ENCODE peak calls at places on chromosomes 6 and 20, in six cellular contexts. M, P, Q, I, R and J are unnamed samples.

GRCh38 chr6:44650947-44651346 is 263.4 kb downstream of the CDC5L start:
- DNase-seq in I (no peak), R (no peak), P (no peak), Q (no peak), M (no peak), J (peak; percentile 91)

GRCh38 chr6:105898286-105898685 is 187.8 kb upstream of the PRDM1 start:
- DNase-seq in R (no peak), P (no peak), M (no peak), Q (no peak), I (peak; percentile 53), J (no peak)

GRCh38 chr6:108945686-108946158 is 97.5 kb downstream of the ARMC2 start:
- DNase-seq in Q (no peak), I (no peak), R (no peak), P (no peak), M (no peak), J (peak; percentile 63)

GRCh38 chr6:125549202-125549884 is 200.1 kb upstream of the HEY2 start:
- DNase-seq in M (no peak), I (no peak), Q (no peak), R (no peak), P (no peak), J (no peak)

GRCh38 chr20:62662422-62662821 is 20.1 kb downstream of the SLCO4A1 start:
- DNase-seq in M (no peak), P (no peak), R (no peak), I (no peak), Q (no peak), J (no peak)

GRCh38 chr6:41360314-41360685 is 24.9 kb downstream of the NCR2 start:
- DNase-seq in M (peak; percentile 13), I (no peak), P (no peak), R (no peak), Q (no peak), J (no peak)

GRCh38 chr6:89999154-89999553 is 104.9 kb downstream of the GJA10 start:
- DNase-seq in R (peak; percentile 51), I (peak; percentile 63), P (no peak), Q (no peak), M (no peak), J (peak; percentile 29)

GRCh38 chr20:39246436-39246835 is 284.3 kb downstream of the DHX35 start:
- DNase-seq in Q (no peak), R (no peak), I (no peak), P (no peak), M (no peak), J (no peak)

GRCh38 chr6:16129623-16130243 is 847 bp downstream of the MYLIP start:
- DNase-seq in I (peak; percentile 55), M (peak; percentile 70), Q (peak; percentile 7), P (no peak), R (no peak), J (no peak)

GRCh38 chr6:148166339-148166949 is 176.2 kb upstream of the SASH1 start:
- DNase-seq in R (peak; percentile 31), P (peak; percentile 54), I (peak; percentile 41), M (no peak), Q (no peak), J (no peak)

GRCh38 chr6:20092071-20092566 is 120.2 kb downstream of the MBOAT1 start:
- DNase-seq in P (peak; percentile 76), I (peak; percentile 55), M (no peak), Q (no peak), R (peak; percentile 78), J (no peak)

GRCh38 chr6:142802124-142802523 is 142.9 kb downstream of the HIVEP2 start:
- DNase-seq in Q (no peak), R (no peak), M (no peak), I (no peak), P (no peak), J (peak; percentile 88)

GRCh38 chr6:84346372-84346771 is 118.9 kb upstream of the CEP162 start:
- DNase-seq in Q (no peak), M (no peak), P (no peak), R (no peak), I (no peak), J (no peak)

GRCh38 chr6:7270320-7271204 is 42.4 kb downstream of the SSR1 start:
- DNase-seq in Q (no peak), I (no peak), P (peak; percentile 21), M (peak; percentile 19), R (no peak), J (no peak)

GRCh38 chr20:21162631-21163030 is 36.7 kb downstream of the KIZ start:
- DNase-seq in M (no peak), I (no peak), R (no peak), Q (no peak), P (no peak), J (no peak)

GRCh38 chr6:1872649-1873131 is 263.0 kb downstream of the FOXC1 start:
- DNase-seq in M (no peak), P (no peak), Q (no peak), I (no peak), R (no peak), J (peak; percentile 97)

GRCh38 chr6:136012948-136013347 is 161.4 kb downstream of the PDE7B start:
- DNase-seq in R (no peak), P (no peak), Q (no peak), M (no peak), I (no peak), J (no peak)

GRCh38 chr6:27755768-27756167 is 156.4 kb downstream of the OR2B2 start:
- DNase-seq in M (no peak), I (no peak), P (peak; percentile 99), Q (no peak), R (peak; percentile 96), J (peak; percentile 11)

GRCh38 chr6:51466427-51466826 is 621.0 kb downstream of the PKHD1 start:
- DNase-seq in I (no peak), R (no peak), M (no peak), P (no peak), Q (no peak), J (no peak)

GRCh38 chr6:42744351-42744890 is 1.5 kb downstream of the TBCC start:
- DNase-seq in I (no peak), P (no peak), Q (no peak), R (no peak), M (no peak), J (no peak)

GRCh38 chr20:56406910-56407309 is 5.2 kb upstream of the CASS4 start:
- DNase-seq in M (no peak), I (no peak), Q (no peak), P (no peak), R (no peak), J (no peak)

GRCh38 chr20:14336667-14337066 is 745 bp downstream of the FLRT3 start:
- DNase-seq in M (no peak), P (no peak), R (no peak), I (no peak), Q (no peak), J (peak; percentile 59)

GRCh38 chr6:5540375-5540774 is 279.1 kb downstream of the FARS2 start:
- DNase-seq in P (no peak), M (no peak), Q (no peak), I (no peak), R (no peak), J (no peak)

GRCh38 chr6:168105813-168106660 is 27.0 kb upstream of the FRMD1 start:
- DNase-seq in P (no peak), M (no peak), R (no peak), I (no peak), Q (no peak), J (no peak)

GRCh38 chr6:130622142-130622541 is 205.1 kb upstream of the SMLR1 start:
- DNase-seq in R (no peak), P (no peak), Q (no peak), I (no peak), M (no peak), J (no peak)

GRCh38 chr20:3759884-3760283 is 7.7 kb downstream of the ADISSP start:
- DNase-seq in Q (no peak), M (no peak), I (no peak), R (no peak), P (no peak), J (no peak)

GRCh38 chr6:128139519-128139918 is 238.7 kb upstream of the THEMIS start:
- DNase-seq in I (no peak), R (no peak), Q (no peak), P (no peak), M (no peak), J (no peak)

GRCh38 chr20:40255368-40255767 is 433.7 kb downstream of the MAFB start:
- DNase-seq in R (no peak), Q (no peak), M (no peak), P (no peak), I (no peak), J (no peak)

GRCh38 chr20:8176276-8176675 is 44.2 kb downstream of the PLCB1 start:
- DNase-seq in M (no peak), P (no peak), I (no peak), Q (no peak), R (no peak), J (no peak)

GRCh38 chr6:11248974-11249761 is 16.7 kb upstream of the NEDD9 start:
- DNase-seq in P (no peak), I (no peak), Q (no peak), M (no peak), R (no peak), J (no peak)

GRCh38 chr6:44297063-44298038 is 15.8 kb downstream of the AARS2 start:
- DNase-seq in R (no peak), P (no peak), M (peak; percentile 80), I (peak; percentile 44), Q (no peak), J (no peak)

GRCh38 chr6:56814308-56814707 is 140.6 kb upstream of the BEND6 start:
- DNase-seq in M (no peak), R (no peak), Q (no peak), P (no peak), I (no peak), J (no peak)

GRCh38 chr6:145629478-145629877 is 105.8 kb downstream of the EPM2A start:
- DNase-seq in Q (no peak), P (no peak), M (no peak), R (no peak), I (no peak), J (no peak)

GRCh38 chr6:129695373-129696027 is 14.5 kb downstream of the ARHGAP18 start:
- DNase-seq in I (peak; percentile 73), R (no peak), M (no peak), P (no peak), Q (no peak), J (no peak)

GRCh38 chr6:39009476-39009875 is 39.1 kb upstream of the GLP1R start:
- DNase-seq in Q (no peak), M (no peak), R (no peak), P (no peak), I (no peak), J (no peak)

GRCh38 chr6:142570221-142570671 is 268.4 kb downstream of the ADGRG6 start:
- DNase-seq in P (no peak), R (no peak), M (no peak), I (no peak), Q (no peak), J (peak; percentile 65)

GRCh38 chr6:152952045-152952444 is 30.8 kb downstream of the FBXO5 start:
- DNase-seq in R (no peak), M (no peak), Q (no peak), P (no peak), I (no peak), J (no peak)

GRCh38 chr6:134537146-134537555 is 219.2 kb upstream of the SGK1 start:
- DNase-seq in M (no peak), R (no peak), P (no peak), Q (no peak), I (no peak), J (peak; percentile 86)

GRCh38 chr6:16849280-16850210 is 88.3 kb upstream of the ATXN1 start:
- DNase-seq in Q (no peak), M (no peak), R (peak; percentile 88), P (no peak), I (peak; percentile 80), J (peak; percentile 70)